ENCODE peak calls at places on chromosomes 5 and 9, in ten cellular contexts. S, F, Z, K, P, I, Q, R, Y and V are unnamed samples.

GRCh38 chr9:100066539-100066938 is 32.3 kb downstream of the ERP44 start:
- DNase-seq in S (no peak), F (no peak), Z (no peak), K (peak; percentile 26), P (no peak), I (peak; percentile 45), Q (peak; percentile 67), R (peak; percentile 45), Y (no peak), V (no peak)

GRCh38 chr5:116137544-116138378 is 52.9 kb downstream of the COMMD10 start:
- DNase-seq in S (no peak), F (peak; percentile 33), Z (peak; percentile 73), K (peak; percentile 22), P (peak; percentile 20), I (peak; percentile 52), Q (peak; percentile 78), R (peak; percentile 52), Y (peak; percentile 33), V (peak; percentile 71)

GRCh38 chr5:163914911-163915310 is 409.5 kb downstream of the MAT2B start:
- DNase-seq in S (no peak), F (no peak), Z (no peak), K (no peak), P (no peak), I (no peak), Q (no peak), R (peak; percentile 73), Y (no peak), V (no peak)

GRCh38 chr5:127910307-127910956 is 173.1 kb upstream of the SLC12A2 start:
- DNase-seq in S (no peak), F (no peak), Z (no peak), K (no peak), P (no peak), I (no peak), Q (peak; percentile 25), R (no peak), Y (no peak), V (peak; percentile 48)

GRCh38 chr9:16429671-16430070 is 440.8 kb downstream of the BNC2 start:
- DNase-seq in S (no peak), F (no peak), Z (no peak), K (no peak), P (no peak), I (peak; percentile 66), Q (no peak), R (peak; percentile 16), Y (no peak), V (no peak)

GRCh38 chr9:38253200-38253599 is 139.3 kb upstream of the ALDH1B1 start:
- DNase-seq in S (no peak), F (no peak), Z (no peak), K (no peak), P (no peak), I (no peak), Q (no peak), R (no peak), Y (no peak), V (no peak)

GRCh38 chr9:98191615-98192502 is 578 bp downstream of the CORO2A start:
- DNase-seq in S (no peak), F (no peak), Z (no peak), K (no peak), P (peak; percentile 88), I (peak; percentile 68), Q (no peak), R (no peak), Y (peak; percentile 85), V (no peak)

GRCh38 chr9:133877967-133878366 is 114.2 kb downstream of the VAV2 start:
- DNase-seq in S (no peak), F (no peak), Z (no peak), K (no peak), P (no peak), I (no peak), Q (no peak), R (no peak), Y (no peak), V (no peak)

GRCh38 chr9:72322678-72323077 is 42.3 kb downstream of the ZFAND5 start:
- DNase-seq in S (no peak), F (no peak), Z (no peak), K (no peak), P (no peak), I (no peak), Q (no peak), R (no peak), Y (no peak), V (no peak)

GRCh38 chr9:136255166-136255538 is 9.5 kb upstream of the QSOX2 start:
- DNase-seq in S (no peak), F (no peak), Z (peak; percentile 63), K (no peak), P (no peak), I (no peak), Q (peak; percentile 26), R (no peak), Y (peak; percentile 63), V (no peak)

GRCh38 chr5:43063731-43064171 is 23.6 kb upstream of the ANXA2R start:
- DNase-seq in S (no peak), F (no peak), Z (peak; percentile 42), K (no peak), P (no peak), I (no peak), Q (peak; percentile 52), R (no peak), Y (no peak), V (peak; percentile 4)

GRCh38 chr9:14092344-14092743 is 221.6 kb downstream of the NFIB start:
- DNase-seq in S (no peak), F (no peak), Z (no peak), K (no peak), P (no peak), I (no peak), Q (peak; percentile 63), R (no peak), Y (no peak), V (peak; percentile 38)

GRCh38 chr5:493251-493701 is 31.0 kb downstream of the SLC9A3 start:
- DNase-seq in S (no peak), F (no peak), Z (no peak), K (no peak), P (no peak), I (peak; percentile 70), Q (no peak), R (no peak), Y (no peak), V (no peak)

GRCh38 chr9:107190031-107190935 is 92.8 kb upstream of the RAD23B start:
- DNase-seq in S (no peak), F (no peak), Z (peak; percentile 80), K (no peak), P (no peak), I (no peak), Q (peak; percentile 30), R (no peak), Y (peak; percentile 90), V (peak; percentile 5)